ENCODE peak calls at places on chromosomes 3 and 15, in ten cellular contexts. T is H54; W is RWPE1; L is T-cell; M is AML-193; A is AG08395; X is stimulated activated CD8-positive, alpha-beta memory T cell treated with anti-CD3 and anti-CD28 coated beads, Interleukin-7, amount 100 ng/mL, for 24 hours; B is CD8-positive, alpha-beta T cell; N is ELR; Q is A172. F is an unnamed sample.

GRCh38 chr3:51538115-51538458 is 432 bp upstream of the RAD54L2 start:
- DNase-seq in T (no peak), W (no peak), L (no peak), M (no peak), A (no peak), X (no peak), B (no peak), N (peak; percentile 29), Q (no peak), F (no peak)

GRCh38 chr15:70361891-70362290 is 264.2 kb upstream of the TLE3 start:
- DNase-seq in T (no peak), W (no peak), L (no peak), M (no peak), A (no peak), X (no peak), B (no peak), N (no peak), Q (no peak), F (no peak)

GRCh38 chr15:90915216-90915807 is 12.2 kb downstream of the MAN2A2 start:
- DNase-seq in T (no peak), W (no peak), L (no peak), M (no peak), A (no peak), X (no peak), B (no peak), N (no peak), Q (no peak), F (no peak)

GRCh38 chr3:149936812-149937230 is 33.9 kb downstream of the PFN2 start:
- DNase-seq in T (peak; percentile 25), W (peak; percentile 44), L (no peak), M (peak; percentile 63), A (peak; percentile 45), X (peak; percentile 5), B (peak; percentile 9), N (peak; percentile 74), Q (peak; percentile 45), F (peak; percentile 46)

GRCh38 chr15:92393287-92393993 is at the start of gene ST8SIA2:
- DNase-seq in T (no peak), W (peak; percentile 38), L (no peak), M (no peak), A (peak; percentile 57), X (no peak), B (no peak), N (no peak), Q (no peak), F (no peak)

GRCh38 chr3:49901351-49902339 is 2.0 kb downstream of the MST1R start:
- DNase-seq in T (no peak), W (no peak), L (no peak), M (no peak), A (no peak), X (no peak), B (no peak), N (no peak), Q (no peak), F (no peak)

GRCh38 chr3:53773586-53774368 is 72.4 kb downstream of the CHDH start:
- DNase-seq in T (no peak), W (no peak), L (no peak), M (no peak), A (peak; percentile 84), X (no peak), B (no peak), N (peak; percentile 15), Q (peak; percentile 16), F (no peak)

GRCh38 chr15:90619468-90619867 is 89.7 kb downstream of the CRTC3 start:
- DNase-seq in T (no peak), W (no peak), L (no peak), M (no peak), A (no peak), X (no peak), B (no peak), N (no peak), Q (no peak), F (no peak)

GRCh38 chr3:195756935-195757302 is 36.1 kb downstream of the MUC20 start:
- DNase-seq in T (no peak), W (peak; percentile 28), L (no peak), M (no peak), A (no peak), X (no peak), B (no peak), N (no peak), Q (peak; percentile 29), F (no peak)

GRCh38 chr3:56783644-56784451 is 17.9 kb downstream of the ARHGEF3 start:
- DNase-seq in T (no peak), W (peak; percentile 91), L (peak; percentile 61), M (peak; percentile 100), A (peak; percentile 70), X (no peak), B (peak; percentile 58), N (no peak), Q (peak; percentile 15), F (no peak)

GRCh38 chr15:66891776-66892175 is 173.6 kb upstream of the SMAD3 start:
- DNase-seq in T (no peak), W (no peak), L (no peak), M (no peak), A (no peak), X (no peak), B (no peak), N (no peak), Q (no peak), F (no peak)

F was measured in NCI-H2107.